ENCODE peak calls at places on chromosomes 13 and 19, in ten cellular contexts. One of them, this sample, is unnamed. For H3K4me1, the result is how much of the 10 kb centered on the place peaks cover.

GRCh38 chr13:36685912-36686311 is 12.1 kb downstream of the SERTM1 start:
- DNase-seq in A549: no peak
- DNase-seq in adrenal gland: no peak
- DNase-seq in heart left ventricle: no peak
- DNase-seq in IMR-90: peak
- DNase-seq in tibial nerve: no peak
- DNase-seq in transverse colon: no peak
- DNase-seq in K562: no peak
- DNase-seq in HCT116: no peak
- DNase-seq in breast epithelium: no peak
- DNase-seq in this sample: no peak

GRCh38 chr13:114096031-114096485 is 36.4 kb downstream of the RASA3 start:
- DNase-seq in A549: no peak
- DNase-seq in adrenal gland: no peak
- DNase-seq in heart left ventricle: peak
- DNase-seq in IMR-90: no peak
- DNase-seq in tibial nerve: no peak
- DNase-seq in transverse colon: no peak
- DNase-seq in K562: no peak
- DNase-seq in HCT116: no peak
- DNase-seq in breast epithelium: peak
- DNase-seq in this sample: no peak

GRCh38 chr13:110868631-110869165 is 46.2 kb downstream of the ANKRD10 start:
- DNase-seq in A549: no peak
- DNase-seq in adrenal gland: no peak
- DNase-seq in heart left ventricle: no peak
- DNase-seq in IMR-90: no peak
- DNase-seq in tibial nerve: no peak
- DNase-seq in transverse colon: no peak
- DNase-seq in K562: no peak
- DNase-seq in HCT116: no peak
- DNase-seq in breast epithelium: no peak
- DNase-seq in this sample: no peak

GRCh38 chr19:5966215-5966614 is 11.7 kb downstream of the RANBP3 start:
- DNase-seq in A549: no peak
- DNase-seq in adrenal gland: peak
- DNase-seq in heart left ventricle: no peak
- DNase-seq in IMR-90: peak
- DNase-seq in tibial nerve: no peak
- DNase-seq in transverse colon: no peak
- DNase-seq in K562: no peak
- DNase-seq in HCT116: no peak
- DNase-seq in breast epithelium: no peak
- DNase-seq in this sample: peak

GRCh38 chr19:30784850-30785459 is 412.8 kb downstream of the ZNF536 start:
- DNase-seq in A549: peak
- DNase-seq in adrenal gland: peak
- DNase-seq in heart left ventricle: peak
- DNase-seq in IMR-90: peak
- DNase-seq in tibial nerve: peak
- DNase-seq in transverse colon: peak
- DNase-seq in K562: peak
- DNase-seq in HCT116: no peak
- DNase-seq in breast epithelium: no peak
- DNase-seq in this sample: peak

GRCh38 chr13:114145722-114146121 is 13.3 kb upstream of the RASA3 start:
- DNase-seq in A549: no peak
- DNase-seq in adrenal gland: peak
- DNase-seq in heart left ventricle: no peak
- DNase-seq in IMR-90: no peak
- DNase-seq in tibial nerve: no peak
- DNase-seq in transverse colon: no peak
- DNase-seq in K562: no peak
- DNase-seq in HCT116: no peak
- DNase-seq in breast epithelium: no peak
- DNase-seq in this sample: peak

GRCh38 chr13:93080587-93080986 is 146.0 kb upstream of the GPC6 start:
- DNase-seq in A549: no peak
- DNase-seq in adrenal gland: no peak
- DNase-seq in heart left ventricle: no peak
- DNase-seq in IMR-90: peak
- DNase-seq in tibial nerve: no peak
- DNase-seq in transverse colon: no peak
- DNase-seq in K562: no peak
- DNase-seq in HCT116: no peak
- DNase-seq in breast epithelium: no peak
- DNase-seq in this sample: no peak

GRCh38 chr13:86572115-86572514 is 772.9 kb upstream of the SLITRK6 start:
- DNase-seq in A549: no peak
- DNase-seq in adrenal gland: no peak
- DNase-seq in heart left ventricle: no peak
- DNase-seq in IMR-90: peak
- DNase-seq in tibial nerve: no peak
- DNase-seq in transverse colon: no peak
- DNase-seq in K562: no peak
- DNase-seq in HCT116: peak
- DNase-seq in breast epithelium: no peak
- DNase-seq in this sample: no peak

GRCh38 chr13:108902557-108903155 is 273.2 kb downstream of the MYO16 start:
- DNase-seq in A549: no peak
- DNase-seq in adrenal gland: no peak
- DNase-seq in heart left ventricle: no peak
- DNase-seq in IMR-90: no peak
- DNase-seq in tibial nerve: no peak
- DNase-seq in transverse colon: no peak
- DNase-seq in K562: no peak
- DNase-seq in HCT116: no peak
- DNase-seq in breast epithelium: no peak
- DNase-seq in this sample: no peak

GRCh38 chr19:3722443-3723109 is 14.4 kb downstream of the TJP3 start:
- DNase-seq in A549: no peak
- DNase-seq in adrenal gland: no peak
- DNase-seq in heart left ventricle: no peak
- DNase-seq in IMR-90: no peak
- DNase-seq in tibial nerve: no peak
- DNase-seq in transverse colon: peak
- DNase-seq in K562: no peak
- DNase-seq in HCT116: no peak
- DNase-seq in breast epithelium: no peak
- DNase-seq in this sample: peak

GRCh38 chr19:17579523-17580244 is 24.2 kb downstream of the COLGALT1 start:
- DNase-seq in A549: peak
- DNase-seq in adrenal gland: peak
- DNase-seq in heart left ventricle: peak
- DNase-seq in IMR-90: peak
- DNase-seq in tibial nerve: peak
- DNase-seq in transverse colon: peak
- DNase-seq in K562: peak
- DNase-seq in HCT116: peak
- DNase-seq in breast epithelium: no peak
- DNase-seq in this sample: peak

DNA sequence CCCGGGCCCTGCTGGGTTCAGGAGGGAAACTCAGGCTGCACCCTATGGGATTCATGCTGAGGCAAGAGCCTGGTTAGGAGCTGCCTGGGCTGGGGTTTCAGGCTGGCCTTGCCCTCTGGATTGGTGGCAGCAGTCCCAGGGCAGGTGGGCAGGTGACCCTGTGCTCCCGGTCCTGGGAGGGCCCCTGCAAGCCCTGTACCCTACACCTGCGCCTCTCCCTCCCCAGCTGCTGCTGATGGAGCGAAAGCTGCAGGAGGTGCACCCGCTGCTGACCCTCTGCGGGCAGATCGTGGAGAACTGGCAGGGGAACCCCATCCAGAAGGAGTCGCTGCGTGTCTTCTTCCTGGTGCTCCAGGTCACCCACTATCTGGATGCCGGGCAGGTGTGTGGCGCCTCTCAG is 20.4 kb downstream of the MAU2 start:
- DNase-seq in A549: no peak
- DNase-seq in adrenal gland: no peak
- DNase-seq in heart left ventricle: no peak
- DNase-seq in IMR-90: no peak
- DNase-seq in tibial nerve: no peak
- DNase-seq in transverse colon: no peak
- DNase-seq in K562: no peak
- DNase-seq in HCT116: no peak
- DNase-seq in breast epithelium: no peak
- DNase-seq in this sample: no peak
- TF ChIP-seq POLR2A in A549: no peak
- TF ChIP-seq POLR2A in adrenal gland: no peak
- TF ChIP-seq POLR2A in heart left ventricle: no peak
- TF ChIP-seq POLR2A in IMR-90: no peak
- TF ChIP-seq POLR2A in tibial nerve: no peak
- TF ChIP-seq POLR2A in transverse colon: no peak
- TF ChIP-seq POLR2A in K562: no peak
- TF ChIP-seq POLR2A in HCT116: no peak
- TF ChIP-seq POLR2A in breast epithelium: no peak
- TF ChIP-seq POLR2A in this sample: no peak

DNA sequence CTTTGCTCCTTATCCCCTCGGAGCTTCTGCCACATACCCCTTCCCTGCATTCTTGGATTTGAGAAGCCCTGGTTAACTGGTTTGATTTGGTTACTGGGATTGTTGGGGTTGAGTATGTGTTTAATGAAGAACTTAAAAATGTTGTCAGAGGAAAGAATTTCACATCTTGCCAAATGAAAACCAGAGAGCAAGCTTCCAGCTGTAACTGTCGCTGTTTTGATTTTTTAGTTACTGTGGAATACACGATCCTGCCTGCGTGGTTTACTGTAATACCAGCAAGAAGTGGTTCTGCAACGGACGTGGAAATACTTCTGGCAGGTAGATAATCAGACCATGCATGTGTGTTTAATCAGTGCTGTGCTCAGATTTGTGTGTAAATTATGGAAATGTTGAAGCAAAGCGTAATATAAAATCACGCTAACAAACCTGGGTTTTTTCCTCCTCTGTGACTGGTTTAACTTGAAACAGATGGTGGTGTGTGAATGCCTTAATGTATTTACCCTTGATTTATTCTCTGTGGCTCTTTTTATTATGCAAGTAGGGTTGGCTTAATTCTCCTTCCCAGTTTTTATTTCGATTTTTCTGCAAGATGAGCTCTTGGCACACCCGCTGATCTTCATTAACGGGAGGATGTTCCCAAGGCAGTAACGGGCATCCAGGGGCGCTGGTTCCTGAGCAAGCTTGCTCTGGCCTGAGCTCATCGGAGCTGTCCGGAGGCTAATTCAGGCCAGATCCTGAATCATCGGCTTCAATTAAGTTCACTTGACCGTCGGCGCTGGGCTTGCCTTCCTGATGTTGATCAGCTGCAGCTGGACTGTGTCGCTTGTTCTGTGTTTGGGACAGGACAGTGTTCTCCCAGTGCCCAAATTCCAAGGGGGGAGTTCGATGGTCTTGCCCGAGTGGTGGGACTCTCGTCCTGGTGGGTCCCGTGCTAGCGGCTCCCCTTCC is 16.0 kb downstream of the UPF1 start:
- DNase-seq in A549: no peak
- DNase-seq in adrenal gland: no peak
- DNase-seq in heart left ventricle: peak
- DNase-seq in IMR-90: no peak
- DNase-seq in tibial nerve: peak
- DNase-seq in transverse colon: no peak
- DNase-seq in K562: no peak
- DNase-seq in HCT116: no peak
- DNase-seq in breast epithelium: no peak
- DNase-seq in this sample: no peak
- H3K4me1 ChIP-seq in A549: under half
- H3K4me1 ChIP-seq in adrenal gland: under half
- H3K4me1 ChIP-seq in heart left ventricle: half or more
- H3K4me1 ChIP-seq in IMR-90: under half
- H3K4me1 ChIP-seq in tibial nerve: under half
- H3K4me1 ChIP-seq in transverse colon: under half
- H3K4me1 ChIP-seq in K562: under half
- H3K4me1 ChIP-seq in HCT116: under half
- H3K4me1 ChIP-seq in breast epithelium: under half
- H3K4me1 ChIP-seq in this sample: half or more

DNA sequence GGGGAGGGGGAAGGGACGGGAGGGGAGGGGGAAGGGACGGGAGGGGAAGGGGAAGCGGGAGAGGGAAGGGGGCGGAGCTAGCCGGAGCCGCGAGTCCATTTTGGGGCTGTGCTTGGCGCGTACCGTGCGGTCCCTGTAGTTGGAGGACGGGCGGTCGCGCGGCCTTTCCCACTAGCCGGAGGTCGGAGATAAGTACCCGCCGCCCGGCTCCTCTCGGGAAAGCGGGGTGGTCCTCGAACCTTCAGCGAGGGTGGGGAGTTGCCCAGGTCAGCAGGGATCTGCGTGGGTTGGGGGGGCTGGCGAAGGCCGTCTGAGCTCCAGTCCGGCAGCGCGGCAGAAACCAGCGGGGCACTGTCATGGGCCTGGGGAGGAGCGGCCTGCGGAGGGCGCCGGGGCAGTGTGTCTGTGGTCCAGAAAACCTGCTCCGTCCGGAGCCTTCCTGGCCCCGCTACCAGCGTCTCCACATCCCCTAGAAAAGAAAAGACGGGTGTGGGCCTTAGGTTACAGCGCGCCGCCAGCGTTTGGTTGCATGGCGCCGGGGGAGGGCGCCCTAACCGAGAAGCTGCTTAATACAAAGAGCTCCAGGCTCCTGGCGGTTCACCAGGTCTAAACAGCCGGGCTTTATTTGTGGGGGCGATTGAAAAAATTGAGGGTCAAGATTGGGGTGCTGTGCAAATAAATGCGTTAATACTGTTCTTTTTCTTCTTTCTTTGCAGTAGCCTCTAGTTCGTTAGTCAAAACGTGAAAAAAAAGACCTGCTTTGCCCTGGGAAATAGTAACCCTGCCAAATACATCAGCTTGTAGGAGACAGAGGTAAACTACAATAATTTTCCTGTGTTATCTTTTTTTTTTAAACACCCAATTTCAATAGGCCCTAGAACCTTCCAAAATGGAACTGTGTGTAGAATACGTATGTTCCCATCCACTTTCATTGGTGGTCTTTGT is at the start of gene TRIM13:
- DNase-seq in A549: peak
- DNase-seq in adrenal gland: peak
- DNase-seq in heart left ventricle: peak
- DNase-seq in IMR-90: peak
- DNase-seq in tibial nerve: peak
- DNase-seq in transverse colon: peak
- DNase-seq in K562: peak
- DNase-seq in HCT116: peak
- DNase-seq in breast epithelium: peak
- DNase-seq in this sample: peak
- TF ChIP-seq POLR2A in A549: no peak
- TF ChIP-seq POLR2A in adrenal gland: peak
- TF ChIP-seq POLR2A in heart left ventricle: no peak
- TF ChIP-seq POLR2A in IMR-90: peak
- TF ChIP-seq POLR2A in tibial nerve: peak
- TF ChIP-seq POLR2A in transverse colon: no peak
- TF ChIP-seq POLR2A in K562: peak
- TF ChIP-seq POLR2A in HCT116: no peak
- TF ChIP-seq POLR2A in breast epithelium: peak
- TF ChIP-seq POLR2A in this sample: peak

DNA sequence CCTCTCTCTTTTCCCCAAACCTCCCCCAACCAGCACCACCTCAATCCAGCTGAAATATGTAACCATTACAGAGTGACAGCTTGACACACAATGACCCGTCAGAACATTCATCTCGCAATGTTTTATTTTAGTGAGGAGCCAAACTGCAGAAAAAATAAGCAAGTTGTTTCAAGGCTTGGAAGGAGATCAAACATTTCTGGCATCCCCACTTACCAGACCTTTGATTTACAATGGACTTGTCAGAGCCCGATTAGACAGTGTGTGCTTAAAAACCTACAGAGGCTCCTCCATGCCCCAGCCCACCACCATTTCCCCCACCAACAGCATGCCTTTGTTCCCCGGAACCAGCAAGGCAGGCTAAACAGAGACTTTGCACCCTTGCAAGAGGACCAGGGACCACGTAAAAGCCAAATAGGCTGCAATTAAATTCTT is 382.8 kb upstream of the ZNF507 start:
- DNase-seq in A549: no peak
- DNase-seq in adrenal gland: peak
- DNase-seq in heart left ventricle: no peak
- DNase-seq in IMR-90: no peak
- DNase-seq in tibial nerve: no peak
- DNase-seq in transverse colon: no peak
- DNase-seq in K562: no peak
- DNase-seq in HCT116: no peak
- DNase-seq in breast epithelium: no peak
- DNase-seq in this sample: no peak
- H3K4me1 ChIP-seq in A549: under half
- H3K4me1 ChIP-seq in adrenal gland: under half
- H3K4me1 ChIP-seq in heart left ventricle: under half
- H3K4me1 ChIP-seq in IMR-90: under half
- H3K4me1 ChIP-seq in tibial nerve: under half
- H3K4me1 ChIP-seq in transverse colon: under half
- H3K4me1 ChIP-seq in K562: under half
- H3K4me1 ChIP-seq in HCT116: under half
- H3K4me1 ChIP-seq in breast epithelium: under half
- H3K4me1 ChIP-seq in this sample: under half

This sample was measured in body of pancreas.